ENCODE peak calls at places on chromosomes 1 and 21, in four cellular contexts. J, R, I and D are unnamed samples.

GRCh38 chr21:29125199-29125598 is 5.2 kb upstream of the MAP3K7CL start:
- DNase-seq in J (peak; percentile 56), I (no peak), R (no peak), D (no peak)

GRCh38 chr1:12433323-12434053 is 184.5 kb downstream of the DHRS3 start:
- DNase-seq in I (no peak), J (no peak), R (no peak), D (peak; percentile 57)

GRCh38 chr1:15245593-15246325 is 1.3 kb upstream of the FHAD1 start:
- DNase-seq in I (no peak), J (no peak), R (no peak), D (no peak)

GRCh38 chr1:175220853-175221547 is 28.4 kb upstream of the KIAA0040 start:
- DNase-seq in I (no peak), R (no peak), J (no peak), D (no peak)

GRCh38 chr1:12143631-12144155 is 23.1 kb upstream of the TNFRSF1B start:
- DNase-seq in J (no peak), R (no peak), I (no peak), D (no peak)

GRCh38 chr1:33267468-33268205 is 11.3 kb downstream of the ZNF362 start:
- DNase-seq in J (no peak), I (no peak), R (no peak), D (no peak)

GRCh38 chr1:66951513-66951912 is 26.7 kb downstream of the MIER1 start:
- DNase-seq in R (no peak), J (no peak), I (no peak), D (no peak)

GRCh38 chr1:31505884-31506497 is 70.3 kb upstream of the TINAGL1 start:
- DNase-seq in J (no peak), I (no peak), R (no peak), D (no peak)

GRCh38 chr1:29708381-29708780 is 472.1 kb downstream of the PTPRU start:
- DNase-seq in R (no peak), I (no peak), J (no peak), D (peak; percentile 50)

GRCh38 chr1:71521655-71522264 is 440.9 kb upstream of the ZRANB2 start:
- DNase-seq in I (no peak), J (peak; percentile 23), R (peak; percentile 33), D (peak; percentile 47)

GRCh38 chr1:4600615-4601460 is 53.6 kb upstream of the AJAP1 start:
- DNase-seq in J (no peak), R (no peak), I (no peak), D (no peak)

GRCh38 chr21:45991606-45992301 is 10.2 kb downstream of the COL6A1 start:
- DNase-seq in I (no peak), J (no peak), R (no peak), D (peak; percentile 8)

GRCh38 chr1:202213361-202214088 is 19.9 kb downstream of the LGR6 start:
- DNase-seq in R (peak; percentile 62), I (no peak), J (no peak), D (no peak)

GRCh38 chr1:154809436-154810413 is 60.4 kb downstream of the KCNN3 start:
- DNase-seq in J (no peak), I (no peak), R (no peak), D (no peak)

GRCh38 chr1:215523128-215523861 is 43.8 kb upstream of the KCTD3 start:
- DNase-seq in I (no peak), R (no peak), J (no peak), D (no peak)

GRCh38 chr21:42156690-42157605 is 62.0 kb upstream of the ABCG1 start:
- DNase-seq in J (no peak), I (no peak), R (peak; percentile 39), D (no peak)

GRCh38 chr1:210198840-210199239 is 33.8 kb upstream of the SERTAD4 start:
- DNase-seq in J (no peak), R (no peak), I (no peak), D (no peak)

GRCh38 chr21:33259428-33259827 is 6.7 kb upstream of the IL10RB start:
- DNase-seq in I (no peak), J (no peak), R (no peak), D (no peak)

GRCh38 chr1:1770102-1770501 is 8.2 kb downstream of the NADK start:
- DNase-seq in J (no peak), R (no peak), I (no peak), D (no peak)

GRCh38 chr1:197774691-197775281 is 494 bp downstream of the DENND1B start:
- DNase-seq in I (peak; percentile 44), R (peak; percentile 74), J (peak; percentile 71), D (peak; percentile 65)

GRCh38 chr1:41740630-41741239 is 178.0 kb downstream of the HIVEP3 start:
- DNase-seq in R (no peak), J (no peak), I (no peak), D (no peak)

GRCh38 chr21:43944181-43944633 is 67.9 kb upstream of the TRAPPC10 start:
- DNase-seq in I (no peak), R (no peak), J (no peak), D (no peak)

GRCh38 chr1:230152999-230153398 is 86.0 kb downstream of the GALNT2 start:
- DNase-seq in R (no peak), I (no peak), J (no peak), D (no peak)

GRCh38 chr1:101613549-101613948 is 376.7 kb downstream of the S1PR1 start:
- DNase-seq in I (no peak), R (no peak), J (no peak), D (no peak)

GRCh38 chr1:178651742-178652141 is 73.3 kb upstream of the RALGPS2 start:
- DNase-seq in I (no peak), R (peak; percentile 90), J (no peak), D (no peak)

GRCh38 chr1:25831569-25832196 is 11.9 kb downstream of the MTFR1L start:
- DNase-seq in J (no peak), R (no peak), I (no peak), D (no peak)

GRCh38 chr1:166166701-166167394 is at the start of gene FAM78B:
- DNase-seq in I (no peak), R (peak; percentile 98), J (peak; percentile 16), D (peak; percentile 82)

GRCh38 chr1:246492611-246493245 is 14.4 kb downstream of the SMYD3 start:
- DNase-seq in R (peak; percentile 82), J (peak; percentile 23), I (no peak), D (peak; percentile 82)

GRCh38 chr1:232319106-232319505 is 310.8 kb downstream of the SIPA1L2 start:
- DNase-seq in J (no peak), R (no peak), I (no peak), D (peak; percentile 48)

GRCh38 chr1:212413902-212414327 is 771 bp downstream of the PACC1 start:
- DNase-seq in J (no peak), R (no peak), I (no peak), D (no peak)

GRCh38 chr1:10938741-10939417 is 73.6 kb upstream of the TARDBP start:
- DNase-seq in J (no peak), R (no peak), I (no peak), D (no peak)

GRCh38 chr1:230899845-230900251 is 31.5 kb upstream of the C1orf198 start:
- DNase-seq in J (no peak), I (no peak), R (no peak), D (no peak)

GRCh38 chr1:245583081-245583480 is 428.3 kb downstream of the KIF26B start:
- DNase-seq in I (no peak), J (no peak), R (no peak), D (no peak)

GRCh38 chr1:51877434-51878306 is 857 bp downstream of the NRDC start:
- DNase-seq in R (no peak), I (no peak), J (peak; percentile 7), D (no peak)

GRCh38 chr21:36005018-36005417 is 55.3 kb downstream of the SETD4 start:
- DNase-seq in J (no peak), I (no peak), R (no peak), D (no peak)

GRCh38 chr1:3032970-3033794 is 11.9 kb downstream of the ACTRT2 start:
- DNase-seq in I (no peak), J (no peak), R (no peak), D (no peak)

GRCh38 chr1:234987415-234988159 is 141.1 kb downstream of the TOMM20 start:
- DNase-seq in I (no peak), R (peak; percentile 18), J (peak; percentile 42), D (no peak)

GRCh38 chr1:37150986-37151385 is 116.7 kb upstream of the GRIK3 start:
- DNase-seq in I (no peak), R (no peak), J (no peak), D (no peak)

GRCh38 chr1:12597792-12598191 is 20.2 kb downstream of the DHRS3 start:
- DNase-seq in J (no peak), I (no peak), R (no peak), D (no peak)

GRCh38 chr1:246961939-246962373 is 30.2 kb upstream of the AHCTF1 start:
- DNase-seq in J (no peak), I (no peak), R (no peak), D (no peak)